ENCODE peak calls at places on chromosomes 2 and 18, in eight cellular contexts. Q, Z, S, R, U, O, P and N are unnamed samples.

GRCh38 chr2:35803133-35803532 is 552.4 kb upstream of the CRIM1 start:
- DNase-seq in R (no peak), Q (no peak), S (no peak), Z (no peak), U (no peak), P (peak; percentile 8), O (no peak), N (no peak)

GRCh38 chr2:101473911-101474751 is 781 bp downstream of the RFX8 start:
- DNase-seq in R (no peak), P (peak; percentile 53), Z (peak; percentile 82), U (no peak), O (no peak), S (peak; percentile 80), Q (peak; percentile 23), N (peak; percentile 21)

GRCh38 chr2:42882756-42883155 is 90.4 kb upstream of the HAAO start:
- DNase-seq in Q (no peak), U (no peak), R (no peak), Z (no peak), O (no peak), P (no peak), S (no peak), N (no peak)

GRCh38 chr18:36153203-36153602 is 23.5 kb downstream of the ELP2 start:
- DNase-seq in Z (peak; percentile 57), R (no peak), Q (no peak), P (peak; percentile 50), S (no peak), O (no peak), U (no peak), N (no peak)

GRCh38 chr2:39512434-39512935 is 75.4 kb upstream of the MAP4K3 start:
- DNase-seq in R (no peak), O (no peak), Z (peak; percentile 23), P (no peak), S (no peak), Q (no peak), U (no peak), N (no peak)

GRCh38 chr2:77807531-77808215 is 285.5 kb upstream of the LRRTM4 start:
- DNase-seq in O (no peak), U (no peak), Z (no peak), P (peak; percentile 72), R (no peak), Q (peak; percentile 66), S (no peak), N (peak; percentile 54)

GRCh38 chr2:146228659-146229058 is 1616.2 kb upstream of the ACVR2A start:
- DNase-seq in O (no peak), Z (no peak), S (no peak), P (no peak), R (no peak), U (no peak), Q (no peak), N (no peak)

GRCh38 chr18:79496978-79497637 is 101.4 kb downstream of the NFATC1 start:
- DNase-seq in U (no peak), O (no peak), R (no peak), Q (no peak), S (no peak), P (peak; percentile 77), Z (peak; percentile 51), N (no peak)

GRCh38 chr18:37408676-37409305 is 156.8 kb downstream of the CELF4 start:
- DNase-seq in P (no peak), R (no peak), U (no peak), Z (no peak), S (no peak), O (no peak), Q (no peak), N (no peak)

GRCh38 chr18:41052625-41053024 is 902.4 kb upstream of the PIK3C3 start:
- DNase-seq in U (no peak), Z (no peak), S (no peak), R (no peak), P (no peak), O (no peak), Q (no peak), N (no peak)

GRCh38 chr2:174023591-174024523 is 58.7 kb upstream of the SP3 start:
- DNase-seq in P (peak; percentile 78), Z (peak; percentile 98), S (peak; percentile 70), R (no peak), O (no peak), Q (peak; percentile 91), U (peak; percentile 27), N (no peak)

GRCh38 chr2:241123816-241124536 is 21.9 kb upstream of the MTERF4 start:
- DNase-seq in P (no peak), Q (no peak), Z (peak; percentile 18), R (no peak), O (no peak), U (no peak), S (no peak), N (peak; percentile 41)

GRCh38 chr2:72937356-72937669 is 20.0 kb downstream of the EMX1 start:
- DNase-seq in U (no peak), S (no peak), Q (no peak), P (no peak), R (no peak), Z (no peak), O (no peak), N (no peak)

GRCh38 chr2:45315881-45316280 is 295.2 kb downstream of the SRBD1 start:
- DNase-seq in O (no peak), U (no peak), R (no peak), Z (peak; percentile 93), Q (peak; percentile 45), P (peak; percentile 49), S (no peak), N (no peak)

GRCh38 chr2:72104821-72105588 is 42.7 kb downstream of the CYP26B1 start:
- DNase-seq in U (no peak), R (no peak), Z (no peak), O (no peak), P (no peak), S (peak; percentile 68), Q (no peak), N (no peak)

GRCh38 chr18:63439334-63439733 is 17.1 kb upstream of the VPS4B start:
- DNase-seq in O (peak; percentile 45), Q (peak; percentile 79), Z (peak; percentile 74), S (peak; percentile 86), U (peak; percentile 70), R (peak; percentile 57), P (peak; percentile 73), N (peak; percentile 52)

GRCh38 chr18:45626330-45627203 is 11.3 kb downstream of the SLC14A2 start:
- DNase-seq in Q (peak; percentile 62), S (peak; percentile 78), O (no peak), U (no peak), P (peak; percentile 39), Z (peak; percentile 69), R (no peak), N (no peak)

GRCh38 chr2:12433641-12433990 is 283.1 kb upstream of the TRIB2 start:
- DNase-seq in R (no peak), U (no peak), Z (no peak), S (peak; percentile 12), Q (peak; percentile 11), P (no peak), O (no peak), N (no peak)

GRCh38 chr18:23460285-23461273 is 7.5 kb downstream of the RIOK3 start:
- DNase-seq in Q (no peak), S (no peak), O (no peak), P (peak; percentile 44), Z (no peak), U (no peak), R (no peak), N (no peak)
- H3K9me2 ChIP-seq in Q (no peaks in the 10 kb centered on the region), S (no peaks in the 10 kb centered on the region), O (no peaks in the 10 kb centered on the region), P (no peaks in the 10 kb centered on the region), Z (no peaks in the 10 kb centered on the region), U (no peaks in the 10 kb centered on the region), R (no peaks in the 10 kb centered on the region), N (no peaks in the 10 kb centered on the region)

GRCh38 chr18:506264-506663 is 5.8 kb upstream of the COLEC12 start:
- DNase-seq in Q (no peak), P (no peak), S (no peak), R (no peak), U (no peak), Z (peak; percentile 30), O (no peak), N (no peak)

GRCh38 chr18:505483-506122 is 5.1 kb upstream of the COLEC12 start:
- DNase-seq in O (no peak), R (no peak), Z (no peak), Q (no peak), S (no peak), P (no peak), U (no peak), N (no peak)

GRCh38 chr18:501406-501714 is 859 bp upstream of the COLEC12 start:
- DNase-seq in Z (no peak), P (no peak), R (no peak), O (no peak), Q (no peak), U (no peak), S (peak; percentile 56), N (no peak)

DNA sequence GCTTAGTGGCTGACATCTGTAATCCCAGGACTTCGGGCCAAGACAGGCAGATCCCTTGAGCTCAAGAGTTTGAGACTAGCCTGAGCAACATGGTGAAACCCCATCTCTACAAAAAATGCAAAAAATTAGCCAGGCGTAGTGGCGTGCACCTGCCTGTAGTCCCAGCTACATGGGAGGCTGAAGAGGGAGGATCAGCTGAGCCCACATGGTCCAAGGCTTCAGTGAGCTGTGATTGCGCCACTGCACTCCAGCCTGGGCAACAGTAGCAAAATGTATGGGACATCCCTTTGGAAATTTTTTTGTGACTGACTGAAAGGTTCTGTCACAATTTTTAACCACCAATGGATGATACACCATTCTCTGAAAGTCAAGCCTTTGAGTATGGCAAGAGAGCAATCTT is 6.3 kb upstream of the COLEC12 start:
- DNase-seq in S (no peak), Z (no peak), U (no peak), O (no peak), Q (no peak), R (no peak), P (no peak), N (no peak)
- H3K9me2 ChIP-seq in S (no peaks in the 10 kb centered on the region), Z (no peaks in the 10 kb centered on the region), U (no peaks in the 10 kb centered on the region), O (no peaks in the 10 kb centered on the region), Q (no peaks in the 10 kb centered on the region), R (no peaks in the 10 kb centered on the region), P (no peaks in the 10 kb centered on the region), N (no peaks in the 10 kb centered on the region)

DNA sequence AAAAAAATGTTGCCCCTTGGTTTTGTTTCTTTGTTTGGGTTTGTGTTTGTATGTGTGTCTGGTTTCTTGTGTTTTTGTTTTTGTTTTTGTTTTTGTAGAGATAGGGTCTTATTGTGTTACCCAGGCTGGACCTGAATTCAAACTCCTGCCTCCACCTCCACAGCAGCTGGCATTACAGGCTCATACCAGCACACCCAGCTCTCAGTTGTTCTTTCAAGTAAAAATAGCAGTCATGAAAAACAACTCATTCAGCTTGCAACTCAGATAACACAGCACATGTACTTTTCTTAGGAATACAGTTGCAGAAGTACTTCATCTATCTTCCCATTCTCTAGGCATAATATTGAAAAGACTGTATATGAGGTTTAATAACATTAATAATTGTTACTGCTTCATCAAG is 37.0 kb downstream of the ZC3H8 start:
- DNase-seq in P (no peak), S (no peak), O (no peak), R (no peak), Z (no peak), Q (no peak), U (no peak), N (no peak)
- H3K9me2 ChIP-seq in P (no peaks in the 10 kb centered on the region), S (no peaks in the 10 kb centered on the region), O (no peaks in the 10 kb centered on the region), R (no peaks in the 10 kb centered on the region), Z (no peaks in the 10 kb centered on the region), Q (no peaks in the 10 kb centered on the region), U (no peaks in the 10 kb centered on the region), N (no peaks in the 10 kb centered on the region)

DNA sequence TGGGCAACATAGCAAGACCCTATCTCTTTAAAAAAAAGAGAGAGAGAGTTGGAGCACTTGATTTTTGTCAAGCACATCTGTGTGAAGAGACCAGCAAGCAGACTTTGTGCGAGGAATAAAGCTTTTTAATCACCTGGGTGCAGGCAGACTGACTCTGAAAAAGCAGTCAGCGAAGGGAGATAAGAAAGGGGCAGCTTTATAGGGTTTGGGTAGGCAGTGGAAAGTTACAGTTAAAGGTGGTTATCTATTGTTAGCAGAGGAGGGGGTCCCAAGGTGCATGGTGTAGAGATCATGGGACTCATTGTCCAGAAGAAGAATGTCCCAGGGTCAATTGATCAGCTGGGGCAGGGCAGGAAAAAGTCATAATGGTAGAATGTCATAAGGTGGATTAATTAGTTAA is 34.4 kb downstream of the NCL start:
- DNase-seq in O (no peak), S (no peak), Z (no peak), U (no peak), Q (no peak), P (no peak), R (no peak), N (no peak)
- H3K9me2 ChIP-seq in O (no peaks in the 10 kb centered on the region), S (peaks cover 5% of the 10 kb centered on the region), Z (no peaks in the 10 kb centered on the region), U (no peaks in the 10 kb centered on the region), Q (no peaks in the 10 kb centered on the region), P (no peaks in the 10 kb centered on the region), R (no peaks in the 10 kb centered on the region), N (no peaks in the 10 kb centered on the region)